ENCODE peak calls at places on chromosomes 3 and 15, in four cellular contexts. F is AG04449, V is NCI-H460, O is esophagus squamous epithelium. J is an unnamed sample.
A peak's percentile ranks its signal among the peaks of the same experiment; 100 is the strongest.

GRCh38 chr3:154275965-154276364 is 48.3 kb downstream of the DHX36 start:
- DNase-seq in F (no peak), V (no peak), O (no peak), J (no peak)

GRCh38 chr3:150168694-150169093 is 198.0 kb upstream of the PFN2 start:
- DNase-seq in F (no peak), V (peak; percentile 26), O (no peak), J (no peak)

GRCh38 chr3:127738192-127738840 is 65.6 kb downstream of the ABTB1 start:
- DNase-seq in F (no peak), V (no peak), O (no peak), J (no peak)

GRCh38 chr3:46453526-46454208 is 11.0 kb downstream of the LTF start:
- DNase-seq in F (no peak), V (no peak), O (no peak), J (no peak)

GRCh38 chr15:80779658-80780415 is 667 bp downstream of the CEMIP start:
- DNase-seq in F (no peak), V (no peak), O (no peak), J (no peak)

GRCh38 chr3:76222115-76222652 is 436.8 kb upstream of the ZNF717 start:
- DNase-seq in F (no peak), V (no peak), O (no peak), J (no peak)

GRCh38 chr15:23415321-23415865 is 31.6 kb downstream of the GOLGA6L2 start:
- DNase-seq in F (no peak), V (no peak), O (no peak), J (no peak)

GRCh38 chr3:156816091-156816793 is 9.9 kb upstream of the LEKR1 start:
- DNase-seq in F (no peak), V (no peak), O (no peak), J (peak; percentile 26)

GRCh38 chr3:171455603-171456550 is 4.3 kb downstream of the TNIK start:
- DNase-seq in F (no peak), V (no peak), O (no peak), J (no peak)

GRCh38 chr15:93088981-93089854 is at the start of gene RGMA:
- DNase-seq in F (no peak), V (no peak), O (no peak), J (no peak)

J was measured in BJ.